ENCODE peak calls at places on chromosome 15, in nine cellular contexts. D is heart right ventricle; M is HCT116; K is naive thymus-derived CD4-positive, alpha-beta T cell; H is PC-9; S is body of pancreas; N is fibroblast of lung; Z is left ventricle myocardium inferior; O is pancreas. E is an unnamed sample.

GRCh38 chr15:22918056-22918455 is 62.1 kb downstream of the CYFIP1 start:
- DNase-seq in D (no peak), M (peak; percentile 23), K (no peak), H (peak; percentile 38), S (no peak), N (peak; percentile 51), Z (no peak), O (no peak), E (no peak)

GRCh38 chr15:35696767-35697231 is 150.8 kb upstream of the DPH6 start:
- DNase-seq in D (no peak), M (peak; percentile 7), K (no peak), H (peak; percentile 59), S (no peak), N (peak; percentile 94), Z (no peak), O (no peak), E (no peak)

GRCh38 chr15:98103570-98103969 is 143.1 kb downstream of the ARRDC4 start:
- DNase-seq in D (no peak), M (no peak), K (no peak), H (no peak), S (no peak), N (no peak), Z (no peak), O (no peak), E (no peak)

GRCh38 chr15:89307791-89308190 is 26.8 kb downstream of the POLG start:
- DNase-seq in D (no peak), M (no peak), K (no peak), H (no peak), S (no peak), N (peak; percentile 73), Z (no peak), O (no peak), E (no peak)

GRCh38 chr15:90916461-90916860 is 13.4 kb downstream of the MAN2A2 start:
- DNase-seq in D (no peak), M (no peak), K (no peak), H (no peak), S (no peak), N (no peak), Z (no peak), O (no peak), E (no peak)

GRCh38 chr15:77021803-77022381 is 27.0 kb downstream of the PSTPIP1 start:
- DNase-seq in D (no peak), M (no peak), K (peak; percentile 64), H (no peak), S (no peak), N (peak; percentile 65), Z (no peak), O (no peak), E (no peak)

GRCh38 chr15:97868964-97869363 is 91.5 kb upstream of the ARRDC4 start:
- DNase-seq in D (no peak), M (no peak), K (no peak), H (no peak), S (no peak), N (no peak), Z (no peak), O (no peak), E (no peak)

GRCh38 chr15:28018291-28019044 is 80.6 kb downstream of the OCA2 start:
- DNase-seq in D (no peak), M (no peak), K (no peak), H (no peak), S (no peak), N (no peak), Z (no peak), O (no peak), E (no peak)

GRCh38 chr15:64930778-64931240 is 19.1 kb downstream of the ANKDD1A start:
- DNase-seq in D (no peak), M (no peak), K (no peak), H (no peak), S (no peak), N (peak; percentile 74), Z (no peak), O (no peak), E (no peak)

GRCh38 chr15:90760661-90761232 is 43.6 kb downstream of the BLM start:
- DNase-seq in D (no peak), M (no peak), K (no peak), H (no peak), S (no peak), N (no peak), Z (no peak), O (no peak), E (no peak)

GRCh38 chr15:96732704-96733103 is 402.2 kb downstream of the NR2F2 start:
- DNase-seq in D (no peak), M (no peak), K (no peak), H (no peak), S (no peak), N (no peak), Z (no peak), O (no peak), E (no peak)

GRCh38 chr15:87547470-87548181 is 708.9 kb downstream of the NTRK3 start:
- DNase-seq in D (no peak), M (no peak), K (no peak), H (no peak), S (no peak), N (peak; percentile 83), Z (no peak), O (no peak), E (no peak)

GRCh38 chr15:89330119-89330518 is 4.5 kb downstream of the POLG start:
- DNase-seq in D (no peak), M (no peak), K (no peak), H (no peak), S (peak; percentile 29), N (no peak), Z (no peak), O (no peak), E (no peak)

GRCh38 chr15:95416576-95416975 is 913.9 kb upstream of the NR2F2 start:
- DNase-seq in D (no peak), M (no peak), K (no peak), H (no peak), S (no peak), N (no peak), Z (no peak), O (no peak), E (no peak)

GRCh38 chr15:80822666-80823065 is 43.5 kb downstream of the CEMIP start:
- DNase-seq in D (no peak), M (no peak), K (no peak), H (no peak), S (no peak), N (no peak), Z (no peak), O (no peak), E (no peak)

GRCh38 chr15:96181873-96182301 is 148.6 kb upstream of the NR2F2 start:
- DNase-seq in D (peak; percentile 43), M (no peak), K (no peak), H (peak; percentile 50), S (peak; percentile 20), N (peak; percentile 58), Z (peak; percentile 25), O (no peak), E (no peak)

DNA sequence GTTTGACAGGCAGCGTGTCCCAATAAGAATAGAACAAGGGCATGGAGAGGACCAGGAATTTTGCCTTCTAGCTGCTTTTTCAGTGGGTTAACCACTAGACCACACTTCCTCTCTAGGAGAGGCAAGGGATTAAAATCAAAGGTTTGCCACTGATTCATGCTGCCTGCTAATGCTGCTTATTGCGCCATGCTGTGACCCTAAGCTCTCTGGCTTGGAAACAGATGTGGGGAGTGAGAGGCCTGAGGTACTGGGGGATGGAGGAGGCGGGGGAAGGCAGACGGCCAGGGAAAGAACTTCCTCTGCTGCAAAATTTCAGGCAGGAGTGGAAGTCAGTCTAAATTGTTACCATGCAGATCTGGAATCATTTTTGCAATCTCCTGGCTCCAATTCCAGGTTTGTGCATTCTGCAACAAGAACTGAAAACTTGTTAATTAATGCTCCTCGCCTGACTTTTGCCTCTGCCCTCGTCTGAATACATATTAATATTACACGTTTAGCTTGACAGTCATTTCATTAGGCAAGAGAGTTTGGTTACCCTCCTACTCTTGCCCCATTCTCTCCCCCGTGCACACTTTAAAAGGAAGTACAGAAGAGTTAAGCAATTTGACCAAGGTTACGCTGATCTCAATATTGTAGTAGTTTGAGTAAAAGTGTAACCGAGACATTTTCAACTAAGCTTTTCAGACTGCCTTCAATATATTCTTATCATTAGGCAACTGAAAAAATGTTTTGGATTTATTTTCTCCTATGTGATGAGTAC is 121.7 kb upstream of the SPRED1 start:
- DNase-seq in D (peak; percentile 82), M (no peak), K (no peak), H (peak; percentile 50), S (peak; percentile 49), N (peak; percentile 97), Z (peak; percentile 84), O (peak; percentile 23), E (peak; percentile 60)
- H3K27ac ChIP-seq in D (peak overlapping the region; percentile 75), M (no peak overlapping the region), K (no peak overlapping the region), H (no peak overlapping the region), S (peak overlapping the region; percentile 55), N (peak overlapping the region; percentile 93), Z (peak overlapping the region; percentile 89), O (no peak overlapping the region), E (peak overlapping the region; percentile 65)

DNA sequence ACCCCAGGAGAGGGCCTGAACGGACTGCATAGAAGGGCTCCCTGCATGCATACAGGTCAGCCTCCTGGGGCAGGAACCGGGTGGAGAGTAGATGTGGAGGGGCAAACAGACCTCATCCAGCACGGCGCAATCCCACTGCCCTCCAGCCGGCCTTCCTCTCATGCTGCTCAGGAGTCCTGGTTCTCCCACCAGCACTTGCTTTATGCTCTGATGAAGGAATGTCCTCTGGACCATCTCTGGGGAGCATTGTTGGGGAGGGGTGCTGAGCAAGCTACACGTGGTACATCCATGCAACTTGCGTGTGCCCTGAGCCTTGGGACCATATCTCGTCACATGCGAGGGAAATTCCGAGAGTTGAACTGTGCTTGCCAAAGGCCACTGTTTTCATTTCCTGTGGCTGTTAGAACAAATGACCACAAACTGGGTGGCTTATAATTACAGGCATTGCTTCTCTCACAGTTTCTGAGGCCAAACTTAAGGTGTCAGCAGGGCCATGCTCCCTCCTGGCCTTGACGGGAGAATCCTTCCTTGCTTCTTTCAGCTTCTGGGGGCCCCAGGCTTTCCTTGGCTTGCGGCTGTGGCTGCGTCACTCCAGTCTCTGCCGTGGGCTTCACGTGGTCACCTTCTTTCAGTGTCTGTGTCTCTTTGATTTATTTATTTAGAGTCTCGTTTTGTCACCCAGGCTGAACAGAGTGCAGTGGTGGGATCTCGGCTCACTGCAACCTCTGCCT is 12.2 kb downstream of the SELENOS start:
- DNase-seq in D (no peak), M (no peak), K (no peak), H (no peak), S (no peak), N (no peak), Z (no peak), O (no peak), E (no peak)
- H3K27ac ChIP-seq in D (no peak overlapping the region), M (no peak overlapping the region), K (no peak overlapping the region), H (no peak overlapping the region), S (no peak overlapping the region), N (no peak overlapping the region), Z (no peak overlapping the region), O (no peak overlapping the region), E (no peak overlapping the region)

GRCh38 chr15:85026304-85027032 is 44.8 kb downstream of the PDE8A start:
- DNase-seq in D (peak; percentile 67), M (no peak), K (no peak), H (no peak), S (peak; percentile 49), N (peak; percentile 15), Z (peak; percentile 44), O (no peak), E (no peak)
- H3K27ac ChIP-seq in D (peak overlapping the region; percentile 59), M (no peak overlapping the region), K (no peak overlapping the region), H (no peak overlapping the region), S (peak overlapping the region; percentile 69), N (no peak overlapping the region), Z (peak overlapping the region; percentile 62), O (no peak overlapping the region), E (peak overlapping the region; percentile 86)

DNA sequence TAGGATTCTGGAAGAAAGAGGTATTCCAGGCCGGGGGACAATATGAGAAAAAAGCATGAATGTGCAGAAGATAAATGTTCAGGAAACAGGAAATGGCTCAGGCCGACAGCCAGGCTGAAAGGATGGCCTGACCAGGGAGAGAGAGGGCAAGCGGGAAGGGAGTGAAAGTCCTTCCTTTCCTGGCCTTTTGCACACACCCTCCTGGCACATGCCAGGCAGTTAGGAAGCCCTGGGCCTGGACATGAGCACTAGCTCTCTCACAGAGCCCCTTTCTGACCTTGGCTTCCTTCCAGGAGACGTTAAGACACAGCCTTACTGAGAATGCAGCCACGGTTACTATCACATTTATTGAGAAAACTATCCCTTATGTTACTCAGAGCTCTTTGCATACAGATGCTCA is 39.7 kb upstream of the SMAD3 start:
- DNase-seq in D (peak; percentile 40), M (no peak), K (no peak), H (peak; percentile 47), S (peak; percentile 67), N (peak; percentile 66), Z (no peak), O (no peak), E (no peak)
- H3K27ac ChIP-seq in D (peak overlapping the region; percentile 44), M (peak overlapping the region; percentile 0), K (no peak overlapping the region), H (peak overlapping the region; percentile 82), S (peak overlapping the region; percentile 89), N (peak overlapping the region; percentile 78), Z (peak overlapping the region; percentile 81), O (peak overlapping the region; percentile 65), E (no peak overlapping the region)

E was measured in substantia nigra.